ENCODE peak calls at places on chromosomes 7 and 10, in five cellular contexts. R is SK-N-SH, N is ovary, I is tibial nerve, P is suprapubic skin. V is an unnamed sample.

GRCh38 chr10:73907841-73908517 is 3.0 kb upstream of the PLAU start:
- DNase-seq in R (no peak), N (no peak), I (no peak), P (no peak), V (peak; percentile 22)

GRCh38 chr10:124125305-124126116 is 32.1 kb upstream of the CHST15 start:
- DNase-seq in R (no peak), N (no peak), I (no peak), P (no peak), V (no peak)

GRCh38 chr10:18659784-18660561 is 742 bp downstream of the ARL5B start:
- DNase-seq in R (peak; percentile 27), N (no peak), I (no peak), P (no peak), V (peak; percentile 76)

GRCh38 chr7:98217623-98218582 is 6.7 kb downstream of the BHLHA15 start:
- DNase-seq in R (no peak), N (no peak), I (peak; percentile 37), P (no peak), V (no peak)

GRCh38 chr10:106467506-106467905 is 697.0 kb downstream of the SORCS1 start:
- DNase-seq in R (no peak), N (no peak), I (no peak), P (no peak), V (no peak)

GRCh38 chr10:100828744-100829102 is 83.3 kb downstream of the PAX2 start:
- DNase-seq in R (peak; percentile 82), N (no peak), I (no peak), P (peak; percentile 48), V (no peak)

GRCh38 chr7:104982308-104982755 is 31.7 kb upstream of the KMT2E start:
- DNase-seq in R (no peak), N (no peak), I (no peak), P (no peak), V (no peak)

GRCh38 chr10:115250784-115251183 is 157.6 kb downstream of the ATRNL1 start:
- DNase-seq in R (no peak), N (no peak), I (no peak), P (no peak), V (no peak)

GRCh38 chr7:74572301-74573090 is 85.0 kb upstream of the GTF2I start:
- DNase-seq in R (no peak), N (no peak), I (no peak), P (no peak), V (peak; percentile 36)

GRCh38 chr10:71029411-71029881 is 141.1 kb upstream of the PCBD1 start:
- DNase-seq in R (no peak), N (no peak), I (no peak), P (no peak), V (no peak)

GRCh38 chr10:30040597-30040996 is 18.8 kb downstream of the JCAD start:
- DNase-seq in R (no peak), N (no peak), I (no peak), P (no peak), V (no peak)

GRCh38 chr7:12951397-12951801 is 264.0 kb downstream of the ARL4A start:
- DNase-seq in R (no peak), N (no peak), I (no peak), P (no peak), V (no peak)

DNA sequence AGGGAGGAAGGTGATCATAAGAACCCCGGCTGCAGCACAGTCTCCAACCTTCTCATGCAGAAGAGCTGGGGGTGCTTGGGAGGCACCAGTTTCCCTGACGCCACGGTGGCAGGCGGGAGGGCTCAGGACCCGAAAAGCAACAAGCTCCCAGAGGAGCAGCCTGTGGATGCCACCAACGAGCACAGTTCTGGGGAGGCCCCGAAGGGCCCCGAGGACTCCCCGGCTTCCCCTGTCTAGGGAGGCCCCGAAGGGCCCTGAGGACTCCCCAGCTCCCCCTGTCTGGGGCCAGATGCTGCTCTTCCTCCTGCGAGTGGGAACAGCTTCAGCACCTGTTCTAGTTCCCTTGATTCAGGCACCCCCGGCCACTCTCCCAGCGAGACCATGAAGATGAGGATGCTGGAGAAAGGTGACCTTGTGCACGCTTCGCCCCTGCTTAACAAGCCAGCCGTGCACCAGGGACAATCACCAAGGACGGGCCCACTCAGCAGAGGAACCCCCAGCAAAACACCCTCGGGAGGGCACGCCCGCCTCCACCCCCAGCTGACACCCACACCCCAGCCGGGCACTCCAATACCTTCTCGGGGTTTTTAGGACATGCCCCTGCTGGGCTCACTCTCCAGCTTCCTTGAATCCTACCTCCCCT is 112.5 kb downstream of the PTPRN2 start:
- DNase-seq in R (no peak), N (no peak), I (no peak), P (no peak), V (no peak)
- H3K27me3 ChIP-seq in R (no peaks in the 10 kb centered on the region), N (no peaks in the 10 kb centered on the region), I (no peaks in the 10 kb centered on the region), P (peaks cover 7% of the 10 kb centered on the region), V (no peaks in the 10 kb centered on the region)

DNA sequence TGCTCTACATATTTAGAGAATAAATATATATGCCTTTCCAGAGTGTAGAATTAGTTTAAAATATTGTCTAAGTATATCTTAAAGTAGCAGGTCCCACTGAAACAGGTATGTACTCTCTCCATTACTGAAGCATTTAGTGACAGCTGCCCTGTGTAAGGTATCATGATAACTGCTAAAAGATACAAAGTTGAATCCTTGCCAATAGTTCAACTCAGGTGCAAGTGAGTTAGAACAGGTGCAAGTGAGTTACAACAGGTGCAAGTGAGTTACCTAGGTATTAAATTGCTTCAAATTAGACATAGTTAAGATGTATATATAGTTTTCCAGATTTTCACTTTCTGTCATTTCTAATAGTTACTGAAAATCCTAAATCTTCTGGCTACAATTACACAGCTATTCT is 119.1 kb downstream of the CNOT4 start:
- DNase-seq in R (no peak), N (no peak), I (no peak), P (no peak), V (no peak)
- TF ChIP-seq EP300 in R (no peak), N (no peak), I (no peak), P (no peak), V (no peak)

DNA sequence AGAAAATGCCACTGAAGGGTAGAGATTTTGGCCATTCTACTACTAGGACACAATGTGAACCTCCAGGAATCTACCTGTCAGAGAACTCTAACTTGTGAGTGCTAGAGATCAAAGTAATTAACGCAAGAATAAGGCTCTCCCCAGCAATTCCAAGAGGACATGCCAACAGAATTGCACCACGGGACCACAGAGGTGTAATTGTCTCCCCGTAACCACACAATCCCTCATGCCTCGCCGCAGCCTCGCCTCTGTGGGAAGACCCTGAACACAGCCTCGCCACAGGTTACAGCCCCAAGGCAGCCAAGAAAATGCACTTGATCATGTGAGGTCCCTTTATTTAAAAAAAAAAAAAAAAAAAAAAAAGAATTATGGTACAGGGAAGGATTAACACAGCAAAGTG is 29.5 kb downstream of the CDCA7L start:
- DNase-seq in R (no peak), N (no peak), I (no peak), P (no peak), V (no peak)
- TF ChIP-seq CTCF in R (no peak), N (no peak), I (no peak), P (no peak), V (no peak)

GRCh38 chr7:143047327-143047726 is 4.8 kb upstream of the OR6V1 start:
- DNase-seq in R (no peak), N (no peak), I (no peak), P (no peak), V (no peak)
- H3K27me3 ChIP-seq in R (no peaks in the 10 kb centered on the region), N (no peaks in the 10 kb centered on the region), I (no peaks in the 10 kb centered on the region), P (no peaks in the 10 kb centered on the region), V (no peaks in the 10 kb centered on the region)

GRCh38 chr7:134126126-134126525 is 1.0 kb upstream of the LRGUK start:
- DNase-seq in R (no peak), N (no peak), I (no peak), P (no peak), V (no peak)
- TF ChIP-seq EP300 in R (no peak), N (no peak), I (no peak), P (no peak), V (no peak)

GRCh38 chr10:9311702-9312499 is 1257.4 kb downstream of the GATA3 start:
- DNase-seq in R (no peak), N (no peak), I (no peak), P (no peak), V (no peak)
- TF ChIP-seq CTCF in R (peak; percentile 45), N (no peak), I (no peak), P (no peak), V (no peak)